ENCODE peak calls at places on chromosomes 13 and 19, in four cellular contexts. N is HepG2, T is right cardiac atrium, G is sciatic nerve. R is an unnamed sample.
A peak's percentile ranks its signal among the peaks of the same experiment; 100 is the strongest.

GRCh38 chr13:93771782-93772181 is 545.2 kb downstream of the GPC6 start:
- ATAC-seq in N (no peak), T (no peak), G (no peak), R (peak; percentile 71)

GRCh38 chr13:71842003-71842402 is 25.0 kb downstream of the DACH1 start:
- ATAC-seq in N (no peak), T (no peak), G (no peak), R (no peak)

GRCh38 chr19:45130236-45130635 is 30.5 kb downstream of the NKPD1 start:
- ATAC-seq in N (peak; percentile 52), T (no peak), G (no peak), R (no peak)

GRCh38 chr13:111486331-111486730 is 165.9 kb downstream of the TEX29 start:
- ATAC-seq in N (no peak), T (no peak), G (no peak), R (no peak)

GRCh38 chr13:79870123-79870522 is 389.2 kb downstream of the NDFIP2 start:
- ATAC-seq in N (no peak), T (no peak), G (no peak), R (no peak)

GRCh38 chr19:35044317-35045117 is 3.0 kb downstream of the HPN start:
- ATAC-seq in N (no peak), T (no peak), G (no peak), R (peak; percentile 63)

GRCh38 chr13:73059460-73060250 is 850 bp downstream of the KLF5 start:
- ATAC-seq in N (peak; percentile 78), T (peak; percentile 47), G (peak; percentile 43), R (peak; percentile 4)

GRCh38 chr19:38869160-38869835 is 8.8 kb downstream of the RINL start:
- ATAC-seq in N (no peak), T (peak; percentile 13), G (peak; percentile 56), R (no peak)

GRCh38 chr19:44636439-44637389 is 7.0 kb upstream of the PVR start:
- ATAC-seq in N (peak; percentile 91), T (no peak), G (no peak), R (no peak)

GRCh38 chr19:15252398-15253018 is 20.3 kb upstream of the EPHX3 start:
- ATAC-seq in N (no peak), T (no peak), G (no peak), R (peak; percentile 21)

GRCh38 chr13:86581711-86582110 is 782.5 kb upstream of the SLITRK6 start:
- ATAC-seq in N (no peak), T (no peak), G (no peak), R (no peak)

GRCh38 chr19:31383553-31383952 is 34.3 kb upstream of the TSHZ3 start:
- ATAC-seq in N (no peak), T (no peak), G (no peak), R (no peak)

GRCh38 chr13:30715837-30716236 is 19.5 kb upstream of the ALOX5AP start:
- ATAC-seq in N (no peak), T (peak; percentile 87), G (no peak), R (no peak)

GRCh38 chr19:10888421-10888866 is 17.1 kb downstream of the CARM1 start:
- ATAC-seq in N (no peak), T (no peak), G (no peak), R (no peak)

GRCh38 chr13:64925284-64925683 is 2304.9 kb downstream of the PCDH9 start:
- ATAC-seq in N (peak; percentile 59), T (no peak), G (no peak), R (peak; percentile 28)

GRCh38 chr13:82571653-82572052 is 1310.6 kb downstream of the SLITRK1 start:
- ATAC-seq in N (no peak), T (no peak), G (no peak), R (no peak)

GRCh38 chr13:51996660-51997059 is 14.6 kb downstream of the ATP7B start:
- ATAC-seq in N (no peak), T (no peak), G (no peak), R (no peak)

GRCh38 chr19:8396563-8397203 is 6.5 kb downstream of the RAB11B start:
- ATAC-seq in N (peak; percentile 48), T (peak; percentile 38), G (peak; percentile 54), R (peak; percentile 85)

GRCh38 chr19:37963190-37963947 is 56.4 kb downstream of the SIPA1L3 start:
- ATAC-seq in N (peak; percentile 87), T (no peak), G (peak; percentile 81), R (peak; percentile 33)

GRCh38 chr13:113951246-113951999 is 22.5 kb downstream of the C13orf46 start:
- ATAC-seq in N (peak; percentile 87), T (peak; percentile 95), G (peak; percentile 94), R (peak; percentile 15)

GRCh38 chr13:24265453-24265852 is 43.9 kb upstream of the C1QTNF9 start:
- ATAC-seq in N (no peak), T (no peak), G (no peak), R (no peak)

GRCh38 chr19:5586300-5587070 is 18.7 kb upstream of the TINCR start:
- ATAC-seq in N (no peak), T (peak; percentile 9), G (peak; percentile 11), R (no peak)

GRCh38 chr19:50639121-50640112 is at the start of gene SYT3:
- ATAC-seq in N (no peak), T (peak; percentile 87), G (peak; percentile 72), R (peak; percentile 97)

GRCh38 chr13:41988244-41988643 is 27.3 kb upstream of the VWA8 start:
- ATAC-seq in N (no peak), T (no peak), G (no peak), R (no peak)

GRCh38 chr13:101977475-101977874 is 424.4 kb downstream of the FGF14 start:
- ATAC-seq in N (no peak), T (peak; percentile 42), G (no peak), R (peak; percentile 23)

GRCh38 chr19:7211191-7211988 is 82.8 kb downstream of the INSR start:
- ATAC-seq in N (no peak), T (peak; percentile 96), G (peak; percentile 75), R (no peak)

GRCh38 chr13:29761815-29762214 is 88.6 kb downstream of the UBL3 start:
- ATAC-seq in N (peak; percentile 35), T (no peak), G (no peak), R (no peak)

GRCh38 chr19:3881272-3882040 is 971 bp downstream of the ATCAY start:
- ATAC-seq in N (no peak), T (no peak), G (no peak), R (peak; percentile 50)

R was measured in SK-N-SH treated with all-trans-retinoic acid at 6 μM for 48 hours.